ENCODE peak calls at places on chromosomes 1 and 21, in six cellular contexts. L, M, G, Q, T and K are unnamed samples.

GRCh38 chr1:111507411-111508201 is 4.2 kb upstream of the ADORA3 start:
- DNase-seq in L (peak; percentile 86), M (peak; percentile 94), G (no peak), Q (peak; percentile 86), T (peak; percentile 90), K (no peak)

GRCh38 chr1:27325286-27325685 is 3.3 kb downstream of the TMEM222 start:
- DNase-seq in L (no peak), M (no peak), G (no peak), Q (no peak), T (no peak), K (no peak)

GRCh38 chr1:213519098-213519497 is 468.1 kb downstream of the RPS6KC1 start:
- DNase-seq in L (no peak), M (no peak), G (no peak), Q (no peak), T (no peak), K (no peak)

GRCh38 chr1:43522776-43523480 is 7.8 kb upstream of the PTPRF start:
- DNase-seq in L (peak; percentile 47), M (peak; percentile 42), G (no peak), Q (no peak), T (peak; percentile 90), K (no peak)

GRCh38 chr21:17436626-17437111 is 76.2 kb upstream of the CXADR start:
- DNase-seq in L (peak; percentile 62), M (no peak), G (no peak), Q (no peak), T (no peak), K (no peak)

GRCh38 chr1:22877112-22877915 is 95.4 kb downstream of the LACTBL1 start:
- DNase-seq in L (no peak), M (no peak), G (no peak), Q (no peak), T (no peak), K (no peak)

GRCh38 chr1:38860464-38860816 is 868 bp upstream of the RRAGC start:
- DNase-seq in L (peak; percentile 11), M (no peak), G (no peak), Q (no peak), T (peak; percentile 18), K (no peak)

GRCh38 chr1:243580072-243580471 is 270.0 kb downstream of the AKT3 start:
- DNase-seq in L (peak; percentile 88), M (no peak), G (no peak), Q (no peak), T (peak; percentile 66), K (no peak)

GRCh38 chr1:210633636-210634035 is 304.9 kb downstream of the HHAT start:
- DNase-seq in L (no peak), M (no peak), G (no peak), Q (no peak), T (no peak), K (no peak)

GRCh38 chr1:44048816-44049215 is 17.6 kb upstream of the SLC6A9 start:
- DNase-seq in L (peak; percentile 43), M (no peak), G (no peak), Q (no peak), T (peak; percentile 87), K (no peak)

GRCh38 chr1:184300446-184300845 is 86.4 kb upstream of the C1orf21 start:
- DNase-seq in L (no peak), M (no peak), G (no peak), Q (no peak), T (peak; percentile 53), K (no peak)

GRCh38 chr21:44013380-44014088 is 1.4 kb downstream of the TRAPPC10 start:
- DNase-seq in L (no peak), M (no peak), G (no peak), Q (no peak), T (no peak), K (no peak)

GRCh38 chr21:34517491-34518245 is 5.7 kb upstream of the KCNE1 start:
- DNase-seq in L (no peak), M (no peak), G (no peak), Q (no peak), T (no peak), K (no peak)

GRCh38 chr21:36415375-36415774 is 30.2 kb downstream of the CHAF1B start:
- DNase-seq in L (no peak), M (no peak), G (no peak), Q (no peak), T (no peak), K (no peak)

GRCh38 chr1:119140177-119141019 is at the start of gene WARS2:
- DNase-seq in L (peak; percentile 99), M (peak; percentile 96), G (peak; percentile 91), Q (peak; percentile 97), T (peak; percentile 99), K (peak; percentile 89)

GRCh38 chr21:28111151-28111619 is 881.5 kb downstream of the LTN1 start:
- DNase-seq in L (peak; percentile 98), M (no peak), G (no peak), Q (peak; percentile 64), T (peak; percentile 45), K (no peak)

GRCh38 chr1:110829955-110830553 is 42.9 kb upstream of the CD53 start:
- DNase-seq in L (peak; percentile 25), M (no peak), G (no peak), Q (no peak), T (peak; percentile 34), K (no peak)

GRCh38 chr1:156924478-156925153 is 4.2 kb downstream of the LRRC71 start:
- DNase-seq in L (no peak), M (no peak), G (no peak), Q (no peak), T (no peak), K (no peak)

GRCh38 chr1:70354332-70355110 is at the start of gene ANKRD13C:
- DNase-seq in L (peak; percentile 97), M (peak; percentile 91), G (peak; percentile 93), Q (peak; percentile 95), T (peak; percentile 98), K (peak; percentile 91)
- TF ChIP-seq CTCF in L (no peak), M (no peak), G (peak; percentile 19), Q (no peak), T (no peak), K (no peak)

GRCh38 chr21:31180256-31181088 is 142.2 kb upstream of the KRTAP19-8 start:
- DNase-seq in L (peak; percentile 72), M (no peak), G (no peak), Q (no peak), T (peak; percentile 66), K (no peak)
- TF ChIP-seq CTCF in L (peak; percentile 70), M (peak; percentile 41), G (peak; percentile 69), Q (peak; percentile 24), T (peak; percentile 58), K (no peak)

GRCh38 chr1:14365226-14365994 is 233.1 kb upstream of the KAZN start:
- DNase-seq in L (no peak), M (no peak), G (no peak), Q (no peak), T (no peak), K (no peak)

GRCh38 chr1:14363191-14363590 is 235.3 kb upstream of the KAZN start:
- DNase-seq in L (no peak), M (no peak), G (no peak), Q (no peak), T (no peak), K (no peak)

GRCh38 chr1:14366361-14367018 is 232.0 kb upstream of the KAZN start:
- DNase-seq in L (peak; percentile 54), M (peak; percentile 72), G (no peak), Q (peak; percentile 74), T (no peak), K (no peak)

GRCh38 chr1:14362331-14362730 is 236.2 kb upstream of the KAZN start:
- DNase-seq in L (no peak), M (no peak), G (no peak), Q (no peak), T (no peak), K (no peak)

GRCh38 chr1:14363707-14364413 is 234.6 kb upstream of the KAZN start:
- DNase-seq in L (no peak), M (no peak), G (no peak), Q (no peak), T (no peak), K (no peak)
- TF ChIP-seq CTCF in L (no peak), M (no peak), G (no peak), Q (no peak), T (no peak), K (no peak)

GRCh38 chr1:172397633-172398032 is 22.9 kb upstream of the C1orf105 start:
- DNase-seq in L (no peak), M (no peak), G (no peak), Q (no peak), T (no peak), K (no peak)
- TF ChIP-seq CTCF in L (no peak), M (no peak), G (no peak), Q (no peak), T (no peak), K (no peak)

DNA sequence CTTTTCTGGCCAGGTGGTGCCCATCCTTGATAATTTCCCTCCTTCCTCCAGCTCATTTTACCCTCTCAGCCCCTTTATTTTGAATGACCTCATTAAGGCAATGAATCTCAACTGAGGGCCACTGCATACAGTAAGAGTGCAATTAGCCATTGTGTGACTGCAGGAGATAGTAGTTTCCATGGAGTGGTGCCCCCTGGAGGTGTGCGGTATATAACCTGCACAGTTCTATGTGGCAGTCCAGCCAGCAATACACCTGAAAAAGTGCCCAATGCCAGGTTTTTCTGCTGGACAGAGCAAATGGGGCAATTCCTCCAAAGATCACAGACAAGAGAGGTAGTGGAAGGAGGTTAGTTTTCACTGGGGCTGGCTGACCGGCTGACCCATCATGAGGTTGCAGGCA is 25.9 kb upstream of the LRRC38 start:
- DNase-seq in L (no peak), M (no peak), G (no peak), Q (no peak), T (no peak), K (no peak)
- TF ChIP-seq CTCF in L (no peak), M (no peak), G (no peak), Q (no peak), T (no peak), K (no peak)

DNA sequence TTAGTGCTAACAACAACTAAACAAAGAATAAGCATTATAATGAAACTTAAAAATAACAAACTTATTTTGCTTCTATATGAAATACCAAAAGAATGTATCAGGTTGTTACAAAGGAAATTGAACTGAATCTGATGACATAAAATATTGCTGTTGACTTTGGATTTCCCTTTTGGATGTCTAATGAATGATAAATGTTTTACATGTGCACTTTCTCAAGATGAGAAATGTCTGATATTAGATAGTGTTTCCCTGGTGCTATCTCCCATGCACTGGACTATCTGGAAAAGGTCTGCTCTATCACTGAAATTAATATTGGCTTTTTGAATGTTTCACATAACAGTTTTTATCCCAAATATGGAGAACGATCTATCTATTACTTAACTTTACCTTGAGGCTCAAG is 179.9 kb downstream of the HMCN1 start:
- DNase-seq in L (no peak), M (no peak), G (no peak), Q (no peak), T (no peak), K (no peak)
- TF ChIP-seq CTCF in L (no peak), M (no peak), G (no peak), Q (no peak), T (no peak), K (no peak)